ENCODE peak calls at places on chromosome 7, in nine cellular contexts. A is heart right ventricle, E is hepatocyte, D is brain microvascular endothelial cell, M is fibroblast of villous mesenchyme, L is GM23338, T is spleen, C is esophagus squamous epithelium, S is H1. K is an unnamed sample.

GRCh38 chr7:115435178-115435577 is 513.3 kb downstream of the MDFIC start:
- DNase-seq in A (no peak), T (no peak), C (no peak), D (no peak), E (no peak), S (no peak), M (no peak), L (no peak), K (no peak)

GRCh38 chr7:112484671-112485097 is 3.9 kb downstream of the LSMEM1 start:
- DNase-seq in D (peak; percentile 88), A (no peak), T (no peak), C (no peak), L (no peak), M (peak; percentile 98), E (peak; percentile 56), S (no peak), K (peak; percentile 90)

GRCh38 chr7:38006559-38006958 is 86.1 kb downstream of the EPDR1 start:
- DNase-seq in D (no peak), C (no peak), T (no peak), L (no peak), E (no peak), A (no peak), M (no peak), S (no peak), K (no peak)

GRCh38 chr7:77235280-77235679 is 35.7 kb upstream of the FGL2 start:
- DNase-seq in E (no peak), T (no peak), L (no peak), S (no peak), M (peak; percentile 20), D (peak; percentile 27), A (no peak), C (no peak), K (peak; percentile 79)

GRCh38 chr7:139358541-139359365 is 941 bp upstream of the LUC7L2 start:
- DNase-seq in S (no peak), A (no peak), T (peak; percentile 72), D (no peak), E (peak; percentile 17), M (peak; percentile 54), L (peak; percentile 65), C (peak; percentile 56), K (peak; percentile 44)

GRCh38 chr7:47375121-47375551 is 206.8 kb downstream of the TNS3 start:
- DNase-seq in M (peak; percentile 69), L (no peak), E (no peak), C (no peak), A (no peak), D (peak; percentile 40), S (no peak), T (peak; percentile 24), K (peak; percentile 23)

GRCh38 chr7:74053589-74054186 is 25.7 kb downstream of the ELN start:
- DNase-seq in T (no peak), C (no peak), L (no peak), E (no peak), D (no peak), M (no peak), S (no peak), A (no peak), K (no peak)

GRCh38 chr7:38315410-38315809 is 42.0 kb upstream of the TARP start:
- DNase-seq in C (no peak), S (no peak), L (no peak), E (no peak), A (no peak), T (no peak), M (no peak), D (no peak), K (no peak)

DNA sequence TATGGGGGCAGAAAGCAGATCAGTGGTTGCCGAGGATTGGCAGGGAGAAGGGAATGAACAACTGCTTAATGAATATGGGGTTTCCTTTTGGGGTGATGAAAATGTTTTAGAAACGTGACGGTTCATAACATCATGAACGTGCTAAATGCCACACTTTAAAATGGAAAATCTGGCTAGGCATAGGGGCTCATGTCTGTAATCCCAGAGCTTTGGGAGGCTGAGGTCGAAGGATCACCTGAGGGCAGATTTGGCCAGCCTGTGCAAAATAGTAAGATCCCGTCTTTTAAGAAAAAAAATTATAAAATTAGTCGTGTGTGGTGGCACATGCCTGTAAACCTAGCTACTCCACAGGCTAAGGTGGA is 3.1 kb downstream of the FAM3C start:
- DNase-seq in L (no peak), M (no peak), A (no peak), S (no peak), D (no peak), C (no peak), E (no peak), T (no peak), K (no peak)
- TF ChIP-seq CTCF in L (no peak), M (no peak), A (no peak), S (no peak), D (no peak), C (no peak), E (no peak), T (no peak), K (no peak)

DNA sequence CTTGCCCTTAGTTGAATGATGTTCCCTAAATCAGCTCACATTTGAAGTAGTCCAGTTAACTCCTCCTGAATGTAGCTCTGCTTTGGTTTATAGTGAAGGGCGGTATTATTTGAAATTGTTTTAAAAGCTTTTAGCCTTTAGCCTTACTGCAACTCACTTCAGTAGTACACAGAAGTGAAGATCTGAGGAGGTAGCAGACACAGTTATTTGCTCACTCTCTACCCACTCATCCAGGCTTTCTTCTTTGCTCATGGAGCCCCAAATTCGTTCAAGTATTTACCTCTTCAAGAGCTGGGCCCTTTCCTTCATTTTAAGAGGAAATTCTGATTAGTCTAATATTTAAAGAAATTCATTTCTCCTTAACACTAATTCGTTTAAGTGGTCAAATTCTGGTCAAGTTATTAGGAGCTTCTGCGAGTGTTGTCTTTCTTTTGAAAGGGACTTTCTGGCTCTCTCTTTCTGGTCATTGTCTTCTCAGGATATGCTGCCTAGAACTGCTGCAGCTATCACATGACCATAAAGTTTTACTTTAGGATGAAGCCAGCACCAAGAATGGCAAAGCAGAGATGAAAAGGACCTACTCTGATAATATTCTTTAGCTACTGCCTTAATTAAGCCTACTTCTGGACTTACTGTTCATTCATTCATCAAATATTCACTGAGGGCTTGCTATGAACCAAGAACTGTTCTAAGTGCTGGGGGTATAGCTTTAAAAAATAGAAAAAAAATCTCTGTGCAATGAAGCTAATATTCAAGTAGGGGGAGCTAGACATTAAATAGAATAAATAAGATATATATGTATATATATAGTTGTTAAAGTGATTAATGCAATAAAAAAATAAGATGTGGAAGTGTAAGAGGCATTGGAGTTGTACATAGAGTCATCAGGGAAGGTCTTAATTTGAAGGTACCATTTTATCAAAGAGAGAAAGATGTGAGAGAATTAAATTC is 180.9 kb upstream of the AGR3 start:
- DNase-seq in E (no peak), M (no peak), T (no peak), D (no peak), S (no peak), A (no peak), L (no peak), C (no peak), K (peak; percentile 42)
- TF ChIP-seq CTCF in E (peak; percentile 29), M (peak; percentile 34), T (peak; percentile 22), D (peak; percentile 17), S (no peak), A (no peak), L (no peak), C (no peak), K (peak; percentile 34)

GRCh38 chr7:132394283-132395003 is 181.8 kb downstream of the PLXNA4 start:
- DNase-seq in D (no peak), L (peak; percentile 47), T (no peak), S (no peak), C (no peak), A (no peak), E (no peak), M (no peak), K (peak; percentile 36)
- TF ChIP-seq CTCF in D (peak; percentile 31), L (peak; percentile 68), T (peak; percentile 16), S (no peak), C (no peak), A (no peak), E (peak; percentile 17), M (peak; percentile 6), K (peak; percentile 36)

GRCh38 chr7:92135100-92135429 is 788 bp upstream of the CYP51A1 start:
- DNase-seq in A (no peak), M (peak; percentile 40), E (peak; percentile 49), C (no peak), D (peak; percentile 10), L (peak; percentile 39), S (no peak), T (no peak), K (peak; percentile 41)
- TF ChIP-seq CTCF in A (no peak), M (no peak), E (no peak), C (no peak), D (no peak), L (no peak), S (no peak), T (no peak), K (no peak)

GRCh38 chr7:40162516-40162915 is 27.7 kb downstream of the SUGCT start:
- DNase-seq in D (peak; percentile 28), L (no peak), T (no peak), E (no peak), S (no peak), C (no peak), A (no peak), M (no peak), K (no peak)

DNA sequence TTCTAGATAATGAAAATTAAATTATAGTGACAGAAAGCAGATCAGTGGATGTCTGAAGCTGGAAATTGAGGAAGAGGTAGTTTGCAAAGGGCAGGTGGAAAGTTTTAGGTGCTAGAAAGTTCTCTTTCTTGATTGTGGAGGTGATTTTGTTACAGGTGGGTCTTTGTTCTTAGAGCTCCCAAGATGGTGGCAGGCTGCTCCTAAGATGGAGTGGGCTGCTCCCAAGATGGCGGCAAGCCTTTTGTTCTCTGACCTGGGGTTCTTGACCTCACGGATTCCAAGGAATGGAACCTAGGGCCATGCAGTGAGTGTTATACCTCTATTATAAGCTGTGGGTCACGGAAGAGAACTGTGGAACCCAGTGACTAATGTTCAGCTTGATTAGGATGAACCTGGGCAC is 32.5 kb downstream of the SUGCT start:
- DNase-seq in M (no peak), S (no peak), D (no peak), E (no peak), L (no peak), A (no peak), C (no peak), T (no peak), K (no peak)
- TF ChIP-seq CTCF in M (no peak), S (no peak), D (no peak), E (no peak), L (no peak), A (no peak), C (no peak), T (no peak), K (no peak)

DNA sequence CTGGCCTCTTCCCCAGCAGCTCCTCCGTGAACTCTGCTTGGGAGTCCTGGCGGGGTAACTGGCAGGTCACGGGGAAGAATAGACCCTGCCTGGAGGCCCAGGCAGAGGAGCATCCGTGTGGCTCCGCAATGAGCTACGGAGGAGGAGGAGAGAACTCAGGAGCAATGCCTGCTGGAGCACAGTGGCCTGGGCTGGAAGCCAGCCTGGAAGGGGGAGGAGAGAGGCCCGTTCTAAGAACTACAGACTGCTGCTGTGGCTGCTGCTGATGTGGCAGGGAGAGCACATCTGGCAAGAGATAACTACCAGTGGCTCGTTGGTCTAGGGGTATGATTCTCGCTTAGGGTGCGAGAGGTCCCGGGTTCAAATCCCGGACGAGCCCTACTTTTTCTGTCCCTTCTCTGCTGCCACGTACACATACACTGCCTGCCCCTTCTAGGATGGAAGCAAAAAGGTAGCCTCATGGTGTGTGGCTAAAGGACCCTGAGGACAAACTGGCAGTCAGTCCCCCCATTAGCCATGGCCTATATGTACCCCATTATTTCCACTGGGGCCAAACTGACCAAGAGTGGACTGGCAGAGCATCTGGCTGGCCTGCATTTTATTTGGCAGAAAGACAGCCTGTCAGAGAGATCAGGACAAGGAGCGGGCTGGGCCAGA is 7.7 kb upstream of the OPN1SW start:
- DNase-seq in M (peak; percentile 94), E (peak; percentile 86), D (peak; percentile 90), S (peak; percentile 99), T (no peak), C (no peak), L (peak; percentile 91), A (peak; percentile 81), K (peak; percentile 94)
- TF ChIP-seq CTCF in M (no peak), E (no peak), D (no peak), S (no peak), T (no peak), C (no peak), L (no peak), A (no peak), K (no peak)